ENCODE peak calls at places on chromosomes 3 and 15, in eight cellular contexts. P is cardiac muscle cell, K is pancreas, D is IMR-90, C is endothelial cell of umbilical vein, G is thoracic aorta, J is heart right ventricle, E is upper lobe of right lung. R is an unnamed sample. For H3K36me3, the result is how much of the 10 kb centered on the place peaks cover.

GRCh38 chr15:55619783-55620182 is 31.6 kb upstream of the PYGO1 start:
- DNase-seq in D (no peak), E (no peak), C (no peak), G (no peak), J (no peak), K (no peak), P (no peak), R (no peak)

GRCh38 chr15:98735895-98736617 is 87.7 kb downstream of the IGF1R start:
- DNase-seq in P (no peak), J (no peak), D (no peak), E (no peak), C (peak), G (no peak), K (no peak), R (no peak)

GRCh38 chr3:177196473-177197040 is 725 bp downstream of the TBL1XR1 start:
- DNase-seq in D (peak), E (peak), G (peak), P (peak), C (peak), K (peak), J (peak), R (no peak)

GRCh38 chr3:403826-404225 is 207.3 kb downstream of the CHL1 start:
- DNase-seq in E (no peak), P (no peak), G (no peak), K (no peak), C (no peak), D (no peak), J (no peak), R (no peak)

GRCh38 chr3:185586644-185586964 is 509 bp downstream of the SENP2 start:
- DNase-seq in J (no peak), K (no peak), P (no peak), C (no peak), D (no peak), E (no peak), G (no peak), R (no peak)

GRCh38 chr3:151345854-151346253 is 16.5 kb upstream of the P2RY13 start:
- DNase-seq in D (peak), K (no peak), C (no peak), E (no peak), P (peak), G (no peak), J (no peak), R (no peak)

GRCh38 chr3:196868297-196868661 is 559 bp downstream of the SENP5 start:
- DNase-seq in D (peak), C (no peak), G (no peak), P (no peak), K (no peak), E (no peak), J (peak), R (no peak)

GRCh38 chr15:81279621-81280051 is 44.3 kb downstream of the STARD5 start:
- DNase-seq in G (no peak), P (peak), E (no peak), J (no peak), K (peak), C (peak), D (no peak), R (no peak)

GRCh38 chr3:166527325-166527724 is 690.1 kb upstream of the BCHE start:
- DNase-seq in D (peak), J (no peak), P (no peak), G (no peak), C (no peak), E (no peak), K (no peak), R (no peak)

GRCh38 chr3:195549931-195550519 is 6.9 kb upstream of the PPP1R2 start:
- DNase-seq in K (no peak), E (no peak), D (no peak), C (peak), J (no peak), P (peak), G (no peak), R (no peak)

GRCh38 chr3:180320631-180321030 is 281.3 kb upstream of the TTC14 start:
- DNase-seq in J (no peak), D (no peak), C (no peak), K (no peak), E (no peak), G (no peak), P (no peak), R (no peak)

GRCh38 chr3:27094721-27095120 is 274.5 kb downstream of the NEK10 start:
- DNase-seq in D (no peak), G (no peak), C (peak), P (no peak), J (no peak), E (no peak), K (no peak), R (no peak)

GRCh38 chr3:149957352-149958140 is 13.1 kb downstream of the PFN2 start:
- DNase-seq in K (no peak), E (no peak), D (no peak), J (no peak), G (no peak), C (no peak), P (no peak), R (no peak)

GRCh38 chr15:70245932-70246622 is 148.4 kb upstream of the TLE3 start:
- DNase-seq in P (peak), K (peak), G (no peak), J (no peak), C (no peak), E (peak), D (peak), R (no peak)

GRCh38 chr3:67484085-67484484 is 170.3 kb downstream of the SUCLG2 start:
- DNase-seq in P (no peak), C (no peak), K (no peak), J (peak), G (no peak), D (no peak), E (no peak), R (no peak)

GRCh38 chr3:39090922-39091321 is 16.5 kb downstream of the GORASP1 start:
- DNase-seq in K (no peak), D (peak), C (no peak), P (peak), J (no peak), E (no peak), G (no peak), R (no peak)

GRCh38 chr3:50123394-50124361 is 31.4 kb upstream of the SEMA3F start:
- DNase-seq in C (no peak), G (no peak), D (no peak), P (no peak), E (no peak), K (no peak), J (no peak), R (no peak)

GRCh38 chr3:25910997-25911396 is 121.1 kb downstream of the OXSM start:
- DNase-seq in K (no peak), D (peak), E (peak), P (peak), G (no peak), J (no peak), C (peak), R (no peak)

GRCh38 chr3:51673802-51674654 is 3.0 kb downstream of the TEX264 start:
- DNase-seq in D (no peak), P (no peak), C (no peak), J (no peak), K (no peak), G (no peak), E (peak), R (no peak)

GRCh38 chr15:66252411-66253295 is 897 bp downstream of the MEGF11 start:
- DNase-seq in K (peak), E (peak), G (no peak), P (peak), J (peak), C (peak), D (no peak), R (no peak)

GRCh38 chr3:63450023-63450422 is 171.9 kb downstream of the SYNPR start:
- DNase-seq in C (no peak), P (no peak), J (no peak), E (no peak), G (no peak), K (no peak), D (no peak), R (no peak)

GRCh38 chr3:53194218-53195065 is 33.4 kb downstream of the PRKCD start:
- DNase-seq in K (peak), E (no peak), P (peak), C (peak), D (peak), G (no peak), J (peak), R (peak)

GRCh38 chr15:33722005-33722672 is 246.2 kb upstream of the CHRM5 start:
- DNase-seq in C (peak), D (peak), P (peak), G (no peak), E (no peak), J (no peak), K (no peak), R (peak)

GRCh38 chr3:126711361-126711760 is 7.3 kb downstream of the CHCHD6 start:
- DNase-seq in C (no peak), P (peak), J (no peak), K (no peak), D (peak), E (no peak), G (no peak), R (no peak)

GRCh38 chr3:184942735-184943134 is 130.8 kb downstream of the VPS8 start:
- DNase-seq in E (no peak), D (no peak), J (no peak), G (no peak), K (no peak), P (no peak), C (no peak), R (no peak)

GRCh38 chr15:71290002-71290401 is 174.7 kb downstream of the THSD4 start:
- DNase-seq in D (no peak), K (no peak), P (no peak), C (no peak), E (no peak), J (no peak), G (no peak), R (no peak)

GRCh38 chr3:52934626-52935530 is 37.5 kb upstream of the STIMATE start:
- DNase-seq in P (peak), K (no peak), E (no peak), C (peak), G (no peak), J (peak), D (peak), R (peak)

GRCh38 chr3:129556890-129557736 is 14.1 kb downstream of the H1-8 start:
- DNase-seq in C (no peak), K (peak), P (no peak), J (no peak), G (no peak), E (no peak), D (no peak), R (no peak)

GRCh38 chr3:129555176-129555575 is 12.2 kb downstream of the H1-8 start:
- DNase-seq in K (peak), E (no peak), J (no peak), C (no peak), P (no peak), D (no peak), G (no peak), R (no peak)

GRCh38 chr3:129554356-129555120 is 11.6 kb downstream of the H1-8 start:
- DNase-seq in E (no peak), K (peak), J (no peak), C (peak), P (no peak), G (no peak), D (no peak), R (no peak)

GRCh38 chr3:129556358-129556695 is 13.4 kb downstream of the H1-8 start:
- DNase-seq in E (no peak), D (no peak), P (no peak), C (no peak), K (peak), J (no peak), G (no peak), R (no peak)

GRCh38 chr3:129555616-129556357 is 12.8 kb downstream of the H1-8 start:
- DNase-seq in J (no peak), P (no peak), G (no peak), E (no peak), K (peak), D (no peak), C (no peak), R (no peak)
- H3K36me3 ChIP-seq in J (under half), P (under half), G (under half), E (half or more), K (under half), D (under half), C (under half), R (under half)

DNA sequence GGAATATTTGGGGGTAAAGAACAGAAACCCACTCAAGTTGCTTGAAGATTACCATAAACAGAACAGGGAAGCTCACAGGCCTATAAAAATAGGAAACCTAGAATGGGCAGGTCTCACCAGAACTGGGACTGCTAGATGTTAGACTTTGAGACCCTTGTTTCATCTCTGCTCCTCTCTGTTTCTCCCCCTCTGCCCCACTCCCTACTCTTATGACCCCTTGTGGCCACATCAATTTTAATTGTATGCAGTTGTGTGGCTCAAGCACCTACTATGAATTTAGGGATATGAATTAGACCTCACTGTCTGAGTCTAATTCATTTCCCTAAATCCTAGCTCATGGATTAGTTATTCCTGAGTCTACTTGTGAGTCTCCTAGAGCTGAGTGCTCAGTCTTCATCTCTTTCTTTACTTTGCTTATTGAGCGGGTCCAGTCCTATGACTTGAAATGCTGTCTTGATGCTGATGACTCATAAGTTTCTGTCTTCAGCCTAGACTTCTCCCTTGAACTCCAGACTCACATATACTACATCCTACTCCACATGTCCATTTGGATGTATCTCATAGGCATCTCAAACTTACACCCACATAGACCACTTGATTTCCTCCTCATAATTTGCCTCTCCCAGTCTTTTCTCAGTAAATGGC is 78.7 kb downstream of the ITPR1 start:
- DNase-seq in D (no peak), P (peak), G (no peak), K (no peak), E (no peak), C (peak), J (no peak), R (no peak)
- TF ChIP-seq CTCF in D (no peak), P (no peak), G (no peak), K (no peak), E (peak), C (peak), J (no peak), R (no peak)

GRCh38 chr15:48963524-48964113 is at the start of gene SHC4:
- DNase-seq in C (peak), K (peak), E (peak), P (peak), D (peak), G (no peak), J (peak), R (no peak)
- H3K4me3 ChIP-seq in C (peak), K (peak), E (peak), P (peak), D (peak), G (peak), J (peak), R (peak)

DNA sequence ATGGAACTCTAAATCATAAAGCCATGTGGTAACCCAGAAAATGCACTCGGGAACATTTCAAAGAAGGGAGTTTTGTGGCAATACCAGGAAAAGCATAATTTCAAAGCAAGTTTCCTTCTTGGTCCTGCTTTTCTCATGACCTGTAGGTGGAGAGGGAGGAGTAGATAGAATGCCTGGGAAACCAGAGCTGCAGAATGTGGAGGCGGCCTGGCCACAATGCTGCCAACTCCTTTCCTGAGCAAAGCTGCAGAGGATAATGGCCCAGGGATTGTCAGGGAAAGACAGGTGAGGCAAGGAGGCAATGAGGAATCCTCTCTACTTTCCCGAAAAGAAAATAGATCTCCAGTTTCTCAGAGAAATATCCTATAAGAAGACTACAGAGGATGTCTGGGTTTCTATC is 330.3 kb downstream of the FGF12 start:
- DNase-seq in C (no peak), J (no peak), P (no peak), K (no peak), E (no peak), D (no peak), G (no peak), R (no peak)
- H3K36me3 ChIP-seq in C (under half), J (under half), P (under half), K (under half), E (under half), D (under half), G (under half), R (under half)

GRCh38 chr3:100007313-100007712 is 107.0 kb downstream of the FILIP1L start:
- DNase-seq in G (no peak), E (no peak), D (no peak), P (no peak), C (no peak), K (no peak), J (no peak), R (no peak)

GRCh38 chr3:100004931-100005330 is 109.4 kb downstream of the FILIP1L start:
- DNase-seq in C (peak), E (no peak), P (peak), G (no peak), J (peak), D (no peak), K (no peak), R (no peak)

GRCh38 chr3:100008081-100008698 is 106.1 kb downstream of the FILIP1L start:
- DNase-seq in E (no peak), G (no peak), D (no peak), K (no peak), P (peak), J (no peak), C (peak), R (no peak)

GRCh38 chr3:100005670-100006393 is 108.5 kb downstream of the FILIP1L start:
- DNase-seq in J (no peak), K (no peak), D (peak), G (no peak), C (no peak), P (peak), E (no peak), R (no peak)

DNA sequence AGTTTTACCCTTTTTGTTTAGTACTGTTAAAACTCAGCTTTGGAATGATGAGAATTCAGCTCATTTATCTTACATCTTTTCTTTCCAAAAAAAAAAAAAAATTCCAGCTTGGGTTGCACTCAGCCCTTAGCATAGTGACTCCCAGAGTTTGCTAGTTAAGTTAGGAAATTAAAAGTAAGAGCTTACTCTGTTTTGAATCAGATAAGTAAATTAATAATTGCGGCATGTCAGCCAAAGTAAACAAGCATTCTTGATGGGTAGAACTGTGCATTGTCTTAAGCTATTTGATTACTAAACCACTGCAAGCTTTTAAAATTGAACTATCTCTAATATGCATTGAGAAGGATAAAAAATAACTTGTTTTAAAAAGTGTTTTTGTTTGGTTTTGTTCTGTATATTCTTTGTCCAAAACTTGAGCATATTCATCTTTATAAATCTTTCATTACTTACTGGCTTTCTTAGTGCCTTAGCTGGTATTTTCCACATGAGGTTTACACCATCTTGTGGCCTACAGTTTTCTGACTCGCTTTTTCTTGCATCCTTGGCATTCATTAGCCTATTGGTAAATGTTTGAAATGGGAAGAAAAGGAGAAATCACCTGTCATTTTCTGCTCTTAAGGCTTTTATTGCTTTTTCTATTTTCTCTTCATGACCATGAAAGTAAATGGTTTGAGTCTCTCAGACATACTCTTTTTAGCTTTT is 107.6 kb downstream of the FILIP1L start:
- DNase-seq in K (no peak), E (no peak), C (peak), J (no peak), G (no peak), D (peak), P (peak), R (no peak)
- TF ChIP-seq CTCF in K (no peak), E (no peak), C (no peak), J (peak), G (no peak), D (peak), P (no peak), R (no peak)

DNA sequence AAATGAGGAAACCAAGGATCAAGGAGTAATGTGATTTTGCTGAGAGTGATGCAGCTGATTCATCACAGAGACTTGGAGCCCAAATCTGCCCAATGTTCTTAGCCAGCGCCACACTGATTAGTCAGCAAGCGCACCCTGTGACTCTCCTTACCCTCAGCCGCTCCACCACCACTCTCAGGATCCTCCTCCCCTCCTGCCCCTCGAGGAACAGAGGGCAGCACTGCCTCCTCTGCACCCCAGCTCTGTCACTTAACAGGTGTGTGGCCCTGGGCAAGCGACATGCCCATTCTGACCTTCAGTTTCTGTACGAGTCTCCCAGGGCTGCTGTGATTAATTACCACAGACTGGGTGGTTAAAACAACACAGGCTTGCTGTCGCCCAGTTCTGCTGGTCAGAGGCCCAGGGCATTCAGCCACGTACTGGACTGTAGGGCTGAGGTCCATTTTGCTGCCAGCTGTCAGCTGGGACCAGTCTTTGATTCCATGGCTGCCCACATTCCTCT is 36.1 kb upstream of the HRH1 start:
- DNase-seq in E (no peak), C (no peak), K (no peak), J (no peak), D (peak), P (peak), G (no peak), R (no peak)
- H3K4me3 ChIP-seq in E (no peak), C (no peak), K (no peak), J (no peak), D (no peak), P (no peak), G (no peak), R (no peak)

GRCh38 chr3:128081846-128082245 is 29.6 kb downstream of the SEC61A1 start:
- DNase-seq in P (peak), E (no peak), G (no peak), D (peak), J (no peak), K (no peak), C (no peak), R (peak)

GRCh38 chr3:128083980-128084674 is 31.9 kb downstream of the SEC61A1 start:
- DNase-seq in J (peak), D (peak), K (no peak), P (peak), G (no peak), E (peak), C (peak), R (no peak)

GRCh38 chr3:128084675-128085021 is 32.4 kb downstream of the SEC61A1 start:
- DNase-seq in G (no peak), C (no peak), J (no peak), E (peak), D (no peak), P (no peak), K (no peak), R (no peak)

GRCh38 chr3:128082545-128082944 is 30.3 kb downstream of the SEC61A1 start:
- DNase-seq in K (no peak), P (no peak), J (no peak), D (no peak), E (peak), G (no peak), C (no peak), R (no peak)

DNA sequence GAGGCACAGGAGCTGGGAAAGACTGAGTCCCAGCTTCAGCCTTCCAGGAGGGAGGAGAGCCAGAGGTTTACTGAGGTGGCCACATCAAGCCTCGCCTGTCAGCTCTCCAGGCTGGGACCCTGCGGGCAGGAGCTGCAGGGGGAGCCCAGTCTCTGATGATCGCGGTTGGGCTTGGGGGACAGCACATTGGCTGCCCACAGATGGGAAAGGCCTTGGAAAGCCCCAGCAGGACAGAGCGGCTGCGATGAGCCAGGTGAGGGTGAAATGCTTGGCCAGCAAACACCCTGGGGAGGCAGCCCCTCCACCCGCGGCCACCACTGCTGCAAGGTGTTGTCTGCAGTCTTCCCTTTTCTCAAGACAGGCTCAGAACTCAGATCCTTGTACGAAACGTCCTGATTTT is 31.2 kb downstream of the SEC61A1 start:
- DNase-seq in P (no peak), C (no peak), E (peak), J (no peak), D (no peak), K (peak), G (no peak), R (no peak)
- H3K36me3 ChIP-seq in P (under half), C (under half), E (under half), J (under half), D (under half), K (under half), G (under half), R (under half)

R was measured in kidney epithelial cell.